ENCODE peak calls at places on chromosomes 1 and 21, in six cellular contexts. Z is GM12865, A is AG04449, Y is WTC11, N is progenitor cell of endocrine pancreas, O is heart right ventricle. Q is an unnamed sample.

GRCh38 chr1:215673943-215674342 is 106.8 kb downstream of the KCTD3 start:
- DNase-seq in Y (no peak), N (no peak), O (no peak), A (no peak), Z (no peak), Q (no peak)

GRCh38 chr1:33429846-33430750 is 797 bp downstream of the PHC2 start:
- DNase-seq in A (no peak), Y (peak), Z (peak), O (peak), N (peak), Q (no peak)

GRCh38 chr1:24191860-24192259 is 4.8 kb upstream of the IFNLR1 start:
- DNase-seq in N (no peak), Z (peak), Y (no peak), O (no peak), A (no peak), Q (no peak)

GRCh38 chr21:21268885-21269284 is 270.7 kb downstream of the NCAM2 start:
- DNase-seq in N (no peak), Z (no peak), O (no peak), A (no peak), Y (no peak), Q (no peak)

GRCh38 chr1:167630568-167631385 is 745 bp downstream of the RCSD1 start:
- DNase-seq in Y (no peak), A (no peak), O (no peak), N (no peak), Z (peak), Q (no peak)

GRCh38 chr1:234656981-234657651 is 47.1 kb upstream of the IRF2BP2 start:
- DNase-seq in N (no peak), Y (no peak), Z (peak), O (no peak), A (peak), Q (no peak)

GRCh38 chr1:3037281-3038040 is 16.2 kb downstream of the ACTRT2 start:
- DNase-seq in O (no peak), A (no peak), Y (no peak), N (no peak), Z (no peak), Q (peak)

GRCh38 chr1:17460265-17460664 is 20.8 kb upstream of the RCC2 start:
- DNase-seq in Z (no peak), O (no peak), N (no peak), A (no peak), Y (no peak), Q (no peak)

GRCh38 chr1:212847549-212847948 is at the start of gene SPATA45:
- DNase-seq in O (no peak), A (no peak), Z (no peak), Y (no peak), N (no peak), Q (no peak)

GRCh38 chr1:217889401-217889800 is 258.3 kb downstream of the SPATA17 start:
- DNase-seq in Z (no peak), Y (peak), A (no peak), N (no peak), O (peak), Q (no peak)
- TF ChIP-seq CTCF in Z (no peak), Y (peak), A (peak), N (peak), O (peak), Q (no peak)

GRCh38 chr1:20095564-20096434 is 23.5 kb downstream of the PLA2G2D start:
- DNase-seq in N (no peak), Y (no peak), Z (no peak), A (no peak), O (no peak), Q (no peak)

GRCh38 chr1:20102875-20103274 is 16.5 kb downstream of the PLA2G2D start:
- DNase-seq in Y (no peak), O (no peak), A (peak), Z (no peak), N (no peak), Q (no peak)

GRCh38 chr1:20099533-20099932 is 19.8 kb downstream of the PLA2G2D start:
- DNase-seq in O (no peak), Y (no peak), N (no peak), A (no peak), Z (no peak), Q (no peak)

GRCh38 chr1:20096840-20097447 is 22.4 kb downstream of the PLA2G2D start:
- DNase-seq in Y (no peak), O (no peak), N (no peak), Z (no peak), A (no peak), Q (no peak)

GRCh38 chr1:20100632-20101355 is 18.5 kb downstream of the PLA2G2D start:
- DNase-seq in Y (peak), A (no peak), O (peak), N (peak), Z (peak), Q (peak)
- TF ChIP-seq CTCF in Y (peak), A (peak), O (peak), N (peak), Z (peak), Q (no peak)

DNA sequence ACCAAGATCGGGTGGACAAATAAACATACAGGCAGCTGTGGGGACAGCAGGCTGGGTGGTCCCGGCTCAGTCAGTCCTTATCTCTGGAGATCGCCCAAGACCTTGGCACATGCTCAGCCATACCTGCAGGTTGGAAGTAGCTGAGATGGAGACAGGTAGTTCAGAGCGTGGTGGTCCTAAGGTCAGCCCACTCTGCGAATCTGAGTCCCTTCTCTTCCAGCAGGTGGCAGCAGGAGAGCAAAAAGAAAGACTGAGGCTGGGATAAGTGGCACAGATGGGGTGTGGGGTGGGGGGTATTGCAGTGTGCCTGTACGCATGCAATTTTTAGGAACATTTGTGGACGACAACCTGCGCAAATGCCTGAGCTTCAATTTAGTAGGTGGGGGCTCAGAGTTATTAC is 104.9 kb downstream of the TENT5C start:
- DNase-seq in N (no peak), A (no peak), Z (peak), O (no peak), Y (peak), Q (no peak)
- TF ChIP-seq CTCF in N (peak), A (peak), Z (peak), O (no peak), Y (peak), Q (no peak)

GRCh38 chr1:188128761-188129160 is 1300.0 kb downstream of the PLA2G4A start:
- DNase-seq in N (no peak), Z (peak), O (no peak), A (no peak), Y (no peak), Q (no peak)
- TF ChIP-seq CTCF in N (no peak), Z (peak), O (no peak), A (no peak), Y (no peak), Q (no peak)

GRCh38 chr1:44511769-44512168 is 106.7 kb downstream of the RNF220 start:
- DNase-seq in A (no peak), Y (no peak), N (no peak), Z (peak), O (no peak), Q (no peak)

GRCh38 chr1:44513111-44513510 is 108.1 kb downstream of the RNF220 start:
- DNase-seq in O (no peak), A (no peak), Y (no peak), N (no peak), Z (no peak), Q (no peak)

GRCh38 chr1:44514673-44515072 is 109.6 kb downstream of the RNF220 start:
- DNase-seq in Z (no peak), O (no peak), A (no peak), N (no peak), Y (no peak), Q (no peak)

GRCh38 chr1:44511363-44511762 is 106.3 kb downstream of the RNF220 start:
- DNase-seq in Y (no peak), N (no peak), Z (no peak), O (no peak), A (no peak), Q (no peak)

DNA sequence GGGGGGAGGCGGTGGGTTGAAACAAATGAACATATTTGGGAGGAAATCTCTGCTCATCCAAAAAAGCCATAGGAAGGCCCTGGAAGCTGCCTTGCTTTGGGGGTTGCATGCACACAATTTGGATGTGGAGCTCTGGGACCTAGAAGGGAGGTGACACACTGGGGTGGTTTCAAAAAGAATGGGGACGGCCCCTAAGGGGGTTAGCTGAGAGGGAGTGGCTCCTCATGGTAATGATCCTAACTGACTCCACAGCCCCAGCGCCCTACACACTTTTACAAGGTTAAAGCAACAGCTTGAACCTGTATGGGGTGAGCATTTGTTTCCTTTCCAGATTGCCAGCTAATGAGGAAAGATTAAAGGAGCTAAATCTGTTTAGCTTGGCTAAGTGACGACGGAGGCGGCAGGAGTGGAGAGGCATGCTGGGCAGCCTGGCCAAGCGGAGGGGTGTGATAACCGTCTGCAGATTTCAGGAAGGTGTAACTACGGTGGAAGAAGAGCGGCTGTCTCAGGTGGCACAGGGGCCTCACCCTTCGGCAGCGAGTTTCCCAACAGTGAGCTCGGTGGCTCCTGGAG is 107.3 kb downstream of the RNF220 start:
- DNase-seq in Z (no peak), N (no peak), Y (no peak), O (no peak), A (no peak), Q (no peak)
- TF ChIP-seq CTCF in Z (no peak), N (no peak), Y (no peak), O (no peak), A (no peak), Q (no peak)

GRCh38 chr1:31795801-31796621 is 19.8 kb downstream of the SPOCD1 start:
- DNase-seq in A (peak), O (no peak), Y (no peak), N (no peak), Z (no peak), Q (peak)
- TF ChIP-seq CTCF in A (peak), O (no peak), Y (no peak), N (no peak), Z (no peak), Q (no peak)